ENCODE peak calls at places on chromosome 1, in four cellular contexts. G is WTC11, U is HCT116, A is K562. R is an unnamed sample.
A peak's percentile ranks its signal among the peaks of the same experiment; 100 is the strongest.

GRCh38 chr1:209196140-209196539 is 387.4 kb upstream of the CAMK1G start:
- DNase-seq in G (no peak), U (no peak), A (no peak), R (no peak)

GRCh38 chr1:236608930-236609726 is 4.8 kb upstream of the HEATR1 start:
- DNase-seq in G (peak; percentile 79), U (peak; percentile 48), A (peak; percentile 77), R (no peak)

GRCh38 chr1:236303675-236304074 is 21.9 kb upstream of the ERO1B start:
- DNase-seq in G (no peak), U (no peak), A (peak; percentile 43), R (peak; percentile 30)

GRCh38 chr1:71834570-71835441 is 447.5 kb downstream of the NEGR1 start:
- DNase-seq in G (no peak), U (no peak), A (peak; percentile 1), R (no peak)

GRCh38 chr1:53934170-53934765 is 11.2 kb downstream of the IFT25 start:
- DNase-seq in G (no peak), U (no peak), A (no peak), R (no peak)

GRCh38 chr1:4006676-4007374 is 106.8 kb upstream of the C1orf174 start:
- DNase-seq in G (no peak), U (no peak), A (no peak), R (no peak)

GRCh38 chr1:241611063-241611462 is 29.1 kb downstream of the CHML start:
- DNase-seq in G (no peak), U (peak; percentile 56), A (peak; percentile 90), R (no peak)

GRCh38 chr1:153774780-153775431 is at the start of gene SLC27A3:
- DNase-seq in G (peak; percentile 55), U (peak; percentile 27), A (peak; percentile 67), R (no peak)

GRCh38 chr1:91637539-91637994 is 136.9 kb downstream of the CDC7 start:
- DNase-seq in G (no peak), U (no peak), A (no peak), R (no peak)

GRCh38 chr1:231964241-231964640 is 337.7 kb downstream of the DISC1 start:
- DNase-seq in G (no peak), U (no peak), A (no peak), R (no peak)

GRCh38 chr1:8649027-8649426 is 168.4 kb downstream of the RERE start:
- DNase-seq in G (no peak), U (no peak), A (no peak), R (no peak)
- TF ChIP-seq ATF3 in G (no peak), U (no peak), A (no peak), R (no peak)

DNA sequence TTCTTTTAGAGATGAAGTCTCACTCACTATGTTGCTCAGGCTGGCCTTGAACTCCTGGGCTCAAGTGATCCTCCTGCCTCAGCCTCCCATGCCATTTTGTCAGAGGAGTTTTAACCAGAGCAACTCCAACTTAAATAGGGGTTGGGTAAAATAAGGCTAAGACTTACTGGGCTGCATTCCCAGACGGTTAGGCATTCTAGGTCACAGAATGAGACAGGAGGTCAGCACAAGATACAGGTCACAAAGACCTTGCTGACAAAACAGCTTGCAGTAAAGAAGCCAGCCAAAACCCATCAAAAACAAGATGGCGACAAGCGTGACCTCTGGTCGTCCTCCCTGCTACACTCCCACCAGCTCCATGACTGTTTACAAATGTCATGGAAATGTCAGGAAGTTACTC is 5.7 kb upstream of the DNAH14 start:
- DNase-seq in G (no peak), U (no peak), A (no peak), R (no peak)
- TF ChIP-seq ATF3 in G (no peak), U (no peak), A (no peak), R (no peak)

GRCh38 chr1:29055160-29055559 is 68.5 kb downstream of the TMEM200B start:
- DNase-seq in G (no peak), U (no peak), A (no peak), R (no peak)

GRCh38 chr1:29052100-29052499 is 71.6 kb downstream of the TMEM200B start:
- DNase-seq in G (no peak), U (no peak), A (no peak), R (no peak)

GRCh38 chr1:29047142-29047541 is 76.6 kb downstream of the TMEM200B start:
- DNase-seq in G (no peak), U (no peak), A (peak; percentile 9), R (no peak)

GRCh38 chr1:29052951-29053350 is 70.8 kb downstream of the TMEM200B start:
- DNase-seq in G (no peak), U (no peak), A (no peak), R (no peak)

GRCh38 chr1:29050141-29050540 is 73.6 kb downstream of the TMEM200B start:
- DNase-seq in G (no peak), U (no peak), A (no peak), R (no peak)
- TF ChIP-seq ATF3 in G (no peak), U (no peak), A (no peak), R (no peak)

GRCh38 chr1:204633665-204634064 is 51.9 kb downstream of the LRRN2 start:
- DNase-seq in G (no peak), U (no peak), A (no peak), R (no peak)
- TF ChIP-seq ATF3 in G (no peak), U (no peak), A (no peak), R (no peak)

R was measured in GM12878.